ENCODE peak calls at places on chromosomes 11 and 22, in eight cellular contexts. W is cardiac muscle cell; U is breast epithelium; B is epithelial cell of prostate; Q is NCI-H524; S is NK-92 treated with Interleukin-12 subunit alpha and Interleukin-12 subunit beta, amount 100 ng/mL, for 24 hours; R is stimulated activated CD4-positive, alpha-beta T cell treated with anti-CD3 and anti-CD28 coated beads, Interleukin-1b, Interleukin-23, amount 100 ng/mL, for 24 hours; G is GM12865. A is an unnamed sample.

GRCh38 chr11:134063096-134063495 is 5.8 kb upstream of the JAM3 start:
- DNase-seq in W (no peak), U (no peak), B (no peak), Q (no peak), S (no peak), R (no peak), G (no peak), A (no peak)

GRCh38 chr11:33692013-33692504 is 8.6 kb downstream of the C11orf91 start:
- DNase-seq in W (no peak), U (no peak), B (peak), Q (no peak), S (no peak), R (no peak), G (peak), A (no peak)

GRCh38 chr11:111300569-111300968 is 2.2 kb downstream of the POU2AF3 start:
- DNase-seq in W (no peak), U (no peak), B (no peak), Q (no peak), S (no peak), R (no peak), G (no peak), A (no peak)

GRCh38 chr11:72443016-72443415 is 8.7 kb upstream of the CLPB start:
- DNase-seq in W (no peak), U (no peak), B (no peak), Q (no peak), S (no peak), R (no peak), G (no peak), A (no peak)

GRCh38 chr11:77636738-77637344 is 753 bp downstream of the CLNS1A start:
- DNase-seq in W (peak), U (no peak), B (no peak), Q (no peak), S (no peak), R (no peak), G (peak), A (no peak)

GRCh38 chr22:48782817-48783511 is 1044.7 kb downstream of the BRD1 start:
- DNase-seq in W (no peak), U (no peak), B (no peak), Q (peak), S (no peak), R (no peak), G (no peak), A (no peak)

GRCh38 chr22:21866821-21867527 is 471 bp downstream of the MAPK1 start:
- DNase-seq in W (peak), U (no peak), B (no peak), Q (no peak), S (no peak), R (no peak), G (peak), A (peak)

GRCh38 chr22:49632199-49633009 is 195.3 kb downstream of the BRD1 start:
- DNase-seq in W (peak), U (no peak), B (no peak), Q (peak), S (no peak), R (no peak), G (no peak), A (no peak)

GRCh38 chr22:30459206-30460052 is 12.4 kb downstream of the SEC14L3 start:
- DNase-seq in W (peak), U (no peak), B (no peak), Q (no peak), S (no peak), R (no peak), G (peak), A (no peak)

GRCh38 chr22:50696799-50697561 is 24.4 kb downstream of the SHANK3 start:
- DNase-seq in W (peak), U (no peak), B (no peak), Q (no peak), S (no peak), R (no peak), G (no peak), A (no peak)

GRCh38 chr11:8732276-8732675 is 49.7 kb downstream of the RPL27A start:
- DNase-seq in W (no peak), U (no peak), B (no peak), Q (no peak), S (no peak), R (no peak), G (peak), A (no peak)

GRCh38 chr11:57353461-57354251 is 15.5 kb downstream of the P2RX3 start:
- DNase-seq in W (no peak), U (no peak), B (no peak), Q (no peak), S (no peak), R (no peak), G (no peak), A (no peak)

GRCh38 chr11:1744137-1744878 is 6.1 kb downstream of the IFITM10 start:
- DNase-seq in W (no peak), U (peak), B (no peak), Q (no peak), S (no peak), R (no peak), G (no peak), A (no peak)

GRCh38 chr11:76086713-76087635 is 119.3 kb downstream of the WNT11 start:
- DNase-seq in W (no peak), U (no peak), B (no peak), Q (no peak), S (no peak), R (no peak), G (no peak), A (no peak)